ENCODE peak calls at places on chromosomes 11 and 22, in seven cellular contexts. B is AG04449; U is cardiac fibroblast; L is AG10803; Z is endodermal cell; P is activated CD8-positive, alpha-beta T cell treated with anti-CD3 and anti-CD28 coated beads for 36 hours; E is sigmoid colon. Q is an unnamed sample.

GRCh38 chr11:104365676-104366075 is 201.7 kb upstream of the PDGFD start:
- DNase-seq in L (no peak), E (no peak), Z (no peak), U (no peak), B (no peak), P (no peak), Q (no peak)

GRCh38 chr22:49453816-49454215 is 373.9 kb downstream of the BRD1 start:
- DNase-seq in E (no peak), P (no peak), B (no peak), Z (peak; percentile 36), U (no peak), L (no peak), Q (no peak)

GRCh38 chr22:25029181-25029580 is 76.7 kb downstream of the KIAA1671 start:
- DNase-seq in Z (no peak), P (no peak), E (no peak), U (no peak), L (no peak), B (no peak), Q (no peak)

GRCh38 chr11:86570457-86570856 is 102.0 kb downstream of the ME3 start:
- DNase-seq in U (no peak), P (no peak), Z (no peak), E (no peak), L (no peak), B (no peak), Q (no peak)

GRCh38 chr11:31340903-31341572 is 28.5 kb downstream of the DCDC1 start:
- DNase-seq in U (peak; percentile 52), L (peak; percentile 39), E (no peak), Z (peak; percentile 64), B (no peak), P (peak; percentile 2), Q (no peak)

GRCh38 chr11:38593649-38594048 is 1995.6 kb upstream of the RAG2 start:
- DNase-seq in Z (no peak), L (no peak), E (no peak), B (peak; percentile 21), U (peak; percentile 1), P (no peak), Q (no peak)

GRCh38 chr11:111419181-111419580 is 40.1 kb upstream of the POU2AF1 start:
- DNase-seq in B (no peak), L (no peak), P (no peak), E (no peak), U (no peak), Z (peak; percentile 14), Q (no peak)

GRCh38 chr22:24822471-24822870 is 16.5 kb downstream of the SGSM1 start:
- DNase-seq in E (no peak), Z (no peak), P (no peak), B (no peak), U (no peak), L (no peak), Q (no peak)

GRCh38 chr22:25161017-25161915 is 38.4 kb upstream of the CRYBB3 start:
- DNase-seq in L (no peak), E (peak; percentile 52), Z (no peak), U (no peak), B (no peak), P (peak; percentile 51), Q (no peak)

GRCh38 chr22:33796494-33796893 is 123.8 kb downstream of the LARGE1 start:
- DNase-seq in L (no peak), P (no peak), U (no peak), B (no peak), E (no peak), Z (no peak), Q (no peak)
- TF ChIP-seq CTCF in L (no peak), P (no peak), U (no peak), B (no peak), E (no peak), Z (peak; percentile 68), Q (peak; percentile 19)

DNA sequence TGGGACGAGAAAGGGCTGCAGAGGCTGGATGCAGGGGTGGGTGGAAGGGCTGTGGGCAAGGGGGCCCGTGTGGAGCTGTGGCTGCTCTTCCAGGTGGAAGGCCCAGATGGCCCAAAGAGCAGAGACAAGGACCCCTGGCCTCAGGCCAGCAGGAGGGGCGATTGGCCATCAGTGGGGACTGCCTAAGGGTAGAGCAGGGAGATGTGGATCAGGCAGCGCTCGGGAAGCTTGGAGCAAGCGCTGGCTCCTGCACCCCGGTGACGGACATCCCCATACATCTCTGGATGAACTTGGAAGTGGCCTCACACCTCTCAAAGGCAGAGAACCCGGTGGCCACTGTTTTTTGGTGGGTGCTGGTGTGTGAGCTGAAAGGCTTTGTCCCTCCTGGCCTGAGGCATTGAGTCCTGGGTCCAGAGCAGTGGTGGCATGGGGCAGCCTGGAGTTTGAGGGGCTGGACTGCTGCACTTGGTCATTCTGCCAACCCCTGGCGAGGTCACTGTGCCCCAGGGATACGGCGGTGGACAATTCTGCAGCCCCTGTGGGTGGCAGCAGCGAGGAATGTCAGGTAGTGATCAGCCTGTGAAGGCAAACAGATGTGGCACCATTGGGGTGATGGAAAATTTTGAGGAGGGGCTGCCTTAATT is 5.9 kb downstream of the FRMD8 start:
- DNase-seq in B (no peak), U (no peak), Z (no peak), P (no peak), L (no peak), E (peak; percentile 63), Q (no peak)
- TF ChIP-seq CTCF in B (no peak), U (no peak), Z (no peak), P (no peak), L (no peak), E (no peak), Q (no peak)

DNA sequence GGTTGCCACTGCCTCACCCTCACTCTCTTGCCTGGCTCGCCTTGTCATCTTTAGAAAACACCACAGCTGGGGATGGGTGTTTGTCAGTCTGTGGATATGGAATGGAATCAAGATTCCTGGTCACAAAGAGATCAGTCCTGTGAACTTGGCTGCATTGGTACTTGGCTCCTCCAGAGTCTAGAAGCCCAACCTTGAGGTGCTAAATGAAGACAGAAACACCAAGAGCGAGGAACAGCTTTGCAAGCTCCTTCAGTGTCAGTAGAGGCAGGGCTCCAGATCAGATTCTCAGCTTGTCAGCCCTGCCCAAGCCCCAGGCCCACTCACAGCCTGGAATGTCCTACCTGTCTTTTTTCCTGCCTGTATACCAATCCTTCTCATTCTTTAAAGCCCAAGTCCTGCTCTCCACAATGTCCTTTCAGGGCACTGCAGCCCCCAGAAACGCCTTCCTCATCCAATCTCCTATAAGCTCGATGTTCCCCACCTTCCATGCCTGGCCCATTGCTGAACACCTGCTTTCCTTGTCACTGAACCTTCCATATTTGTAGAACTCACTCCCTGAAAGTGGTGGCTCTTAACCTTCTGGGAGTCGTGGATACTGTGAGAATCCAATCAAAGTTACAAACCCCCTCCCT is 188.9 kb downstream of the BCR start:
- DNase-seq in Z (peak; percentile 32), B (no peak), L (no peak), E (no peak), U (no peak), P (no peak), Q (no peak)
- TF ChIP-seq CTCF in Z (no peak), B (no peak), L (no peak), E (no peak), U (no peak), P (no peak), Q (no peak)

GRCh38 chr11:82494988-82495432 is 238.7 kb downstream of the FAM181B start:
- DNase-seq in E (no peak), B (no peak), P (no peak), Z (peak; percentile 55), L (no peak), U (no peak), Q (no peak)
- TF ChIP-seq CTCF in E (no peak), B (no peak), P (no peak), Z (peak; percentile 77), L (no peak), U (no peak), Q (peak; percentile 53)

GRCh38 chr22:37774728-37775127 is 33.0 kb upstream of the GCAT start:
- DNase-seq in P (no peak), L (no peak), U (no peak), E (no peak), Z (no peak), B (no peak), Q (no peak)

GRCh38 chr22:37769056-37769455 is 38.7 kb upstream of the GCAT start:
- DNase-seq in P (no peak), B (no peak), U (no peak), L (no peak), Z (no peak), E (no peak), Q (no peak)

GRCh38 chr22:37768273-37768672 is 39.5 kb upstream of the GCAT start:
- DNase-seq in B (no peak), P (no peak), Z (peak; percentile 69), E (no peak), U (no peak), L (no peak), Q (no peak)

GRCh38 chr22:37771081-37771480 is 36.7 kb upstream of the GCAT start:
- DNase-seq in L (no peak), P (no peak), U (no peak), Z (no peak), E (no peak), B (no peak), Q (no peak)

GRCh38 chr22:37771702-37772427 is 35.9 kb upstream of the GCAT start:
- DNase-seq in Z (no peak), L (no peak), B (no peak), P (no peak), E (no peak), U (no peak), Q (no peak)
- TF ChIP-seq CTCF in Z (no peak), L (no peak), B (no peak), P (no peak), E (no peak), U (no peak), Q (no peak)

GRCh38 chr22:21098099-21098671 is 52.4 kb downstream of the LRRC74B start:
- DNase-seq in B (no peak), L (no peak), Z (no peak), E (no peak), U (peak; percentile 15), P (peak; percentile 37), Q (no peak)
- TF ChIP-seq CTCF in B (no peak), L (no peak), Z (peak; percentile 37), E (no peak), U (peak; percentile 6), P (no peak), Q (peak; percentile 19)

GRCh38 chr11:109939176-109939810 is 153.9 kb upstream of the ZC3H12C start:
- DNase-seq in U (peak; percentile 88), L (peak; percentile 87), B (peak; percentile 49), Z (peak; percentile 53), E (no peak), P (peak; percentile 3), Q (peak; percentile 42)
- TF ChIP-seq CTCF in U (peak; percentile 68), L (peak; percentile 86), B (peak; percentile 53), Z (peak; percentile 82), E (peak; percentile 13), P (no peak), Q (peak; percentile 87)

Q was measured in epithelial cell of proximal tubule.